ENCODE peak calls at places on chromosomes 16 and 17, in ten cellular contexts. K, P, I, M, S, L, T, Y, X and U are unnamed samples.

GRCh38 chr16:397135-397661 is at the start of gene NME4:
- DNase-seq in Y (peak), P (no peak), S (no peak), I (no peak), T (no peak), M (no peak), L (no peak), K (no peak), X (no peak), U (peak)

GRCh38 chr16:25033852-25034251 is 18.7 kb upstream of the ARHGAP17 start:
- DNase-seq in T (peak), L (peak), M (no peak), Y (no peak), X (no peak), I (no peak), S (no peak), P (no peak), K (no peak), U (no peak)

GRCh38 chr17:17792551-17793377 is 44.0 kb downstream of the SREBF1 start:
- DNase-seq in P (peak), K (peak), Y (no peak), T (peak), M (no peak), I (peak), L (peak), X (no peak), S (peak), U (peak)

GRCh38 chr17:30824002-30824355 is 513 bp downstream of the CRLF3 start:
- DNase-seq in P (no peak), L (no peak), K (peak), Y (peak), I (no peak), T (no peak), M (peak), X (no peak), S (no peak), U (peak)

GRCh38 chr17:2724783-2725164 is 13.2 kb upstream of the CLUH start:
- DNase-seq in L (no peak), Y (no peak), T (no peak), I (no peak), M (no peak), S (no peak), K (no peak), X (no peak), P (peak), U (peak)

GRCh38 chr16:86110134-86110533 is 211.2 kb downstream of the IRF8 start:
- DNase-seq in K (no peak), S (no peak), Y (no peak), X (no peak), L (no peak), I (no peak), T (no peak), M (no peak), P (no peak), U (no peak)

GRCh38 chr16:49116873-49117272 is 164.8 kb downstream of the CBLN1 start:
- DNase-seq in M (no peak), T (no peak), X (no peak), Y (no peak), K (no peak), I (no peak), L (peak), P (no peak), S (no peak), U (peak)

GRCh38 chr17:19578545-19578944 is 44.9 kb downstream of the SLC47A1 start:
- DNase-seq in L (no peak), Y (no peak), T (no peak), P (no peak), M (no peak), K (no peak), X (no peak), I (no peak), S (no peak), U (no peak)

GRCh38 chr17:17022011-17022800 is 20.1 kb upstream of the MPRIP start:
- DNase-seq in P (no peak), L (no peak), T (no peak), M (no peak), S (no peak), X (no peak), I (no peak), Y (no peak), K (no peak), U (no peak)

GRCh38 chr16:65548470-65548869 is 426.6 kb upstream of the CDH11 start:
- DNase-seq in T (no peak), K (no peak), S (no peak), P (no peak), X (no peak), L (no peak), Y (no peak), I (no peak), M (no peak), U (peak)

GRCh38 chr16:85067024-85067423 is 39.4 kb downstream of the KIAA0513 start:
- DNase-seq in X (no peak), S (no peak), I (no peak), L (no peak), T (no peak), M (no peak), P (no peak), Y (no peak), K (no peak), U (no peak)

GRCh38 chr17:44043326-44043725 is 23.1 kb downstream of the LSM12 start:
- DNase-seq in L (no peak), Y (no peak), T (no peak), I (no peak), M (no peak), K (no peak), P (no peak), X (no peak), S (no peak), U (no peak)

GRCh38 chr17:33901085-33901484 is 354.0 kb upstream of the CCL2 start:
- DNase-seq in X (no peak), I (no peak), M (no peak), P (no peak), K (no peak), Y (no peak), T (no peak), L (no peak), S (no peak), U (peak)

GRCh38 chr17:40309031-40309937 is at the start of gene RARA:
- DNase-seq in M (no peak), Y (peak), P (no peak), I (no peak), S (no peak), X (no peak), T (no peak), L (no peak), K (peak), U (peak)

GRCh38 chr16:64738321-64738960 is 383.4 kb downstream of the CDH11 start:
- DNase-seq in P (no peak), Y (no peak), I (no peak), M (no peak), S (no peak), X (no peak), T (peak), K (no peak), L (peak), U (no peak)

GRCh38 chr16:4052801-4053662 is 63.2 kb downstream of the ADCY9 start:
- DNase-seq in P (no peak), Y (no peak), M (peak), X (peak), S (no peak), I (no peak), T (no peak), L (no peak), K (peak), U (no peak)

GRCh38 chr17:44522883-44523671 is 19.9 kb upstream of the GPATCH8 start:
- DNase-seq in L (peak), Y (peak), T (peak), K (no peak), S (no peak), P (peak), M (peak), I (no peak), X (peak), U (peak)

GRCh38 chr17:74758846-74759163 is 10.4 kb downstream of the NHERF1 start:
- DNase-seq in K (no peak), I (no peak), S (no peak), L (no peak), Y (no peak), M (peak), X (peak), T (no peak), P (no peak), U (no peak)

GRCh38 chr17:75181608-75182318 is 996 bp downstream of the SUMO2 start:
- DNase-seq in K (no peak), P (peak), T (peak), Y (peak), S (no peak), M (peak), L (no peak), I (no peak), X (peak), U (no peak)

GRCh38 chr17:74085434-74085833 is 118.0 kb upstream of the RPL38 start:
- DNase-seq in X (no peak), Y (peak), M (no peak), L (no peak), I (no peak), S (no peak), K (no peak), P (no peak), T (no peak), U (peak)

GRCh38 chr17:43043306-43043705 is 18.3 kb downstream of the RND2 start:
- DNase-seq in S (no peak), M (no peak), T (no peak), I (no peak), K (no peak), Y (no peak), L (no peak), X (no peak), P (no peak), U (no peak)